ENCODE peak calls at places on chromosomes 7 and 10, in ten cellular contexts. One of them, this sample, is unnamed.
A peak's percentile ranks its signal among the peaks of the same experiment; 100 is the strongest.

GRCh38 chr7:122303971-122304603 is 463 bp downstream of the FEZF1 start:
- DNase-seq in right cardiac atrium: peak; percentile 48
- DNase-seq in IMR-90: no peak
- DNase-seq in neural progenitor cell: peak; percentile 89
- DNase-seq in tibial artery: no peak
- DNase-seq in prostate gland: no peak
- DNase-seq in Peyer's patch: no peak
- DNase-seq in psoas muscle: no peak
- DNase-seq in aorta: peak; percentile 70
- DNase-seq in CD4-positive, alpha-beta T cell: no peak
- DNase-seq in this sample: no peak

GRCh38 chr7:66542049-66542448 is 86.6 kb upstream of the KCTD7 start:
- DNase-seq in right cardiac atrium: no peak
- DNase-seq in IMR-90: no peak
- DNase-seq in neural progenitor cell: no peak
- DNase-seq in tibial artery: no peak
- DNase-seq in prostate gland: no peak
- DNase-seq in Peyer's patch: no peak
- DNase-seq in psoas muscle: no peak
- DNase-seq in aorta: no peak
- DNase-seq in CD4-positive, alpha-beta T cell: no peak
- DNase-seq in this sample: no peak

GRCh38 chr7:69624431-69624830 is 26.2 kb downstream of the AUTS2 start:
- DNase-seq in right cardiac atrium: no peak
- DNase-seq in IMR-90: no peak
- DNase-seq in neural progenitor cell: no peak
- DNase-seq in tibial artery: no peak
- DNase-seq in prostate gland: no peak
- DNase-seq in Peyer's patch: no peak
- DNase-seq in psoas muscle: no peak
- DNase-seq in aorta: no peak
- DNase-seq in CD4-positive, alpha-beta T cell: no peak
- DNase-seq in this sample: no peak

GRCh38 chr7:130379551-130380120 is 658 bp upstream of the CPA1 start:
- DNase-seq in right cardiac atrium: no peak
- DNase-seq in IMR-90: no peak
- DNase-seq in neural progenitor cell: no peak
- DNase-seq in tibial artery: no peak
- DNase-seq in prostate gland: no peak
- DNase-seq in Peyer's patch: no peak
- DNase-seq in psoas muscle: no peak
- DNase-seq in aorta: no peak
- DNase-seq in CD4-positive, alpha-beta T cell: no peak
- DNase-seq in this sample: no peak

GRCh38 chr10:76251773-76252617 is 820.6 kb downstream of the LRMDA start:
- DNase-seq in right cardiac atrium: peak; percentile 57
- DNase-seq in IMR-90: peak; percentile 93
- DNase-seq in neural progenitor cell: no peak
- DNase-seq in tibial artery: no peak
- DNase-seq in prostate gland: peak; percentile 38
- DNase-seq in Peyer's patch: peak; percentile 28
- DNase-seq in psoas muscle: peak; percentile 23
- DNase-seq in aorta: no peak
- DNase-seq in CD4-positive, alpha-beta T cell: no peak
- DNase-seq in this sample: no peak

GRCh38 chr10:34670101-34670500 is 145.0 kb downstream of the PARD3 start:
- DNase-seq in right cardiac atrium: no peak
- DNase-seq in IMR-90: no peak
- DNase-seq in neural progenitor cell: no peak
- DNase-seq in tibial artery: no peak
- DNase-seq in prostate gland: no peak
- DNase-seq in Peyer's patch: no peak
- DNase-seq in psoas muscle: no peak
- DNase-seq in aorta: no peak
- DNase-seq in CD4-positive, alpha-beta T cell: no peak
- DNase-seq in this sample: no peak

GRCh38 chr7:104328970-104329825 is 795 bp downstream of the LHFPL3 start:
- DNase-seq in right cardiac atrium: no peak
- DNase-seq in IMR-90: no peak
- DNase-seq in neural progenitor cell: peak; percentile 57
- DNase-seq in tibial artery: no peak
- DNase-seq in prostate gland: no peak
- DNase-seq in Peyer's patch: no peak
- DNase-seq in psoas muscle: no peak
- DNase-seq in aorta: no peak
- DNase-seq in CD4-positive, alpha-beta T cell: no peak
- DNase-seq in this sample: no peak

GRCh38 chr7:3771906-3772305 is 470.9 kb downstream of the SDK1 start:
- DNase-seq in right cardiac atrium: no peak
- DNase-seq in IMR-90: no peak
- DNase-seq in neural progenitor cell: no peak
- DNase-seq in tibial artery: no peak
- DNase-seq in prostate gland: no peak
- DNase-seq in Peyer's patch: no peak
- DNase-seq in psoas muscle: no peak
- DNase-seq in aorta: no peak
- DNase-seq in CD4-positive, alpha-beta T cell: no peak
- DNase-seq in this sample: no peak

DNA sequence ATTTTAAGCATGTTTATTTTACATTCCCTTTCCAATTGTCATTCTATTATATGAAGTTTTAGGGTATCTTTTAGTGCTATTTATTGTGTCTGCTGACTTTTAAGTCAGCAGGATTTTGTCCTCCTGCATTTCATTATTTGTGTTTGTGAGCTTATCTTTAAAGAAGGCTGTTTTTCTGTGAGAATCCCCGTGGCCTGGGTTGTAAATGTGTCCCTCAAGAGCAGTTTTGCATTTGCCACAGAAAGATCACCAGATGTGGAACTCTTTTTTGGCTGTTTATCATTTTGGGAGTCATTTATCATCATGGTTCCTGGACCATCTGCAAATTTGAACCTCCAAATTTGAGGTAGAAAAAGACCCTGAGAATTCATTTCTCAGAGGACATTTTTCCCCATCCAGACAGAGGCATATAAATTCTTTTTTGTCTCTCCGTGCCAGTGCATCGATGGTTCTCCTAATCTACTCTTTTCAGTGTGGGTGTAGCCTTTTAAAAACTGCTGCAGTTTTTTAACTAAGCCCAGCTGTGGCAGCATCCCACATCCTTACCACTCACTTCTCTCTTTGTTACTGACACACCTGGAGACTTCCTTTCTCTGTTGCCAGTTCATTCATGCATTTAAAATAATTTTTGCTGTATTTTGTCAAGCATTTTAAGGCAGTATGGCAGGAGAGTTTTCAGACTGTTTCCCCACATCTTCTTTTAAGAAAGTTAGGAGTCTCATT is 20.1 kb upstream of the MTURN start:
- DNase-seq in right cardiac atrium: no peak
- DNase-seq in IMR-90: no peak
- DNase-seq in neural progenitor cell: no peak
- DNase-seq in tibial artery: no peak
- DNase-seq in prostate gland: no peak
- DNase-seq in Peyer's patch: no peak
- DNase-seq in psoas muscle: no peak
- DNase-seq in aorta: no peak
- DNase-seq in CD4-positive, alpha-beta T cell: no peak
- DNase-seq in this sample: no peak
- H3K27ac ChIP-seq in right cardiac atrium: no peak overlapping the region
- H3K27ac ChIP-seq in IMR-90: no peak overlapping the region
- H3K27ac ChIP-seq in neural progenitor cell: peak overlapping the region; percentile 54
- H3K27ac ChIP-seq in tibial artery: no peak overlapping the region
- H3K27ac ChIP-seq in prostate gland: no peak overlapping the region
- H3K27ac ChIP-seq in Peyer's patch: no peak overlapping the region
- H3K27ac ChIP-seq in psoas muscle: no peak overlapping the region
- H3K27ac ChIP-seq in aorta: no peak overlapping the region
- H3K27ac ChIP-seq in CD4-positive, alpha-beta T cell: no peak overlapping the region
- H3K27ac ChIP-seq in this sample: no peak overlapping the region

DNA sequence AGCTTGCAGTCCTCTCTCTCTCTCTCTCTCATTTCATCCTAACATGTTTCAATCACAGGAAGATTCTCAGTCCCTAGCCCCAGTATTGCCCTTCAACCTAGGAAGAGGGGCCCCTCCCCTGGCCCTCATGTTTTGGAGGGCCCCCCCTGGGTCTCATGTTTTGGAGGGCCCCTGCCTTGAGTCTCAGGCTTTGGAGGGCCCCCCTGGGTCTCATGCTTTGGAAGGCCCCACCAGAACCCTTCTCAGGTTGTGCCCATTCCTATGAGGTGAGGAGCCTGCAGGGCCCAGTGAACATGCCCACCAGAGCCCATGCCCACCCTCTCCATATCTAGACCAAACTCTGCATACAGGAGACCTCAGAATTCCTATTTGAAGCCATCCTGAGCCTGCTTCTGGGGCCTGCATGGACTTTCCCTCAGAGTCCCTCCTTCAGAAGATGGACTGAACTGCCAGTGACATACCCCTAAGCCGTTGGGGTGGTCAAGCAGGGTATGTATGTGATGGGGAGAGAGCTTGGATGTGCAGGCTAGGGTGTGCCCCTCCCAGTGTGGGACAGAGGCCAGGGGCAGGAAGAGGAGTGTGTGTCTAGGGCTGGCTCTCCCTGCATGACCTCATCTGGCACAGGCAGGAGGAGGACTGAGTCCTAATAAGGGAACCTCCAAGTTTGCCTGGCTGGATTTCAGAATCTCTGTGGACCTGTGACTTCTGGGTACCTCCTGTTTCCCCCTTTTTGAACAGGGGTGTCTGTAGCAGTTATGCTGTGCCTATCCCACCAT is 8.1 kb upstream of the VDAC2 start:
- DNase-seq in right cardiac atrium: peak; percentile 93
- DNase-seq in IMR-90: peak; percentile 70
- DNase-seq in neural progenitor cell: no peak
- DNase-seq in tibial artery: peak; percentile 56
- DNase-seq in prostate gland: peak; percentile 7
- DNase-seq in Peyer's patch: no peak
- DNase-seq in psoas muscle: peak; percentile 69
- DNase-seq in aorta: peak; percentile 85
- DNase-seq in CD4-positive, alpha-beta T cell: no peak
- DNase-seq in this sample: no peak
- H3K27ac ChIP-seq in right cardiac atrium: peak overlapping the region; percentile 77
- H3K27ac ChIP-seq in IMR-90: peak overlapping the region; percentile 23
- H3K27ac ChIP-seq in neural progenitor cell: no peak overlapping the region
- H3K27ac ChIP-seq in tibial artery: peak overlapping the region; percentile 68
- H3K27ac ChIP-seq in prostate gland: peak overlapping the region; percentile 16
- H3K27ac ChIP-seq in Peyer's patch: peak overlapping the region; percentile 63
- H3K27ac ChIP-seq in psoas muscle: peak overlapping the region; percentile 66
- H3K27ac ChIP-seq in aorta: no peak overlapping the region
- H3K27ac ChIP-seq in CD4-positive, alpha-beta T cell: no peak overlapping the region
- H3K27ac ChIP-seq in this sample: peak overlapping the region; percentile 39

GRCh38 chr7:135899458-135899857 is 77.7 kb downstream of the MTPN start:
- DNase-seq in right cardiac atrium: no peak
- DNase-seq in IMR-90: no peak
- DNase-seq in neural progenitor cell: no peak
- DNase-seq in tibial artery: no peak
- DNase-seq in prostate gland: no peak
- DNase-seq in Peyer's patch: no peak
- DNase-seq in psoas muscle: no peak
- DNase-seq in aorta: no peak
- DNase-seq in CD4-positive, alpha-beta T cell: no peak
- DNase-seq in this sample: no peak

GRCh38 chr7:135901585-135902540 is 75.3 kb downstream of the MTPN start:
- DNase-seq in right cardiac atrium: no peak
- DNase-seq in IMR-90: no peak
- DNase-seq in neural progenitor cell: peak; percentile 36
- DNase-seq in tibial artery: no peak
- DNase-seq in prostate gland: no peak
- DNase-seq in Peyer's patch: no peak
- DNase-seq in psoas muscle: no peak
- DNase-seq in aorta: no peak
- DNase-seq in CD4-positive, alpha-beta T cell: no peak
- DNase-seq in this sample: no peak

GRCh38 chr7:135904282-135904681 is 72.9 kb downstream of the MTPN start:
- DNase-seq in right cardiac atrium: no peak
- DNase-seq in IMR-90: no peak
- DNase-seq in neural progenitor cell: no peak
- DNase-seq in tibial artery: no peak
- DNase-seq in prostate gland: no peak
- DNase-seq in Peyer's patch: no peak
- DNase-seq in psoas muscle: no peak
- DNase-seq in aorta: no peak
- DNase-seq in CD4-positive, alpha-beta T cell: no peak
- DNase-seq in this sample: no peak

GRCh38 chr7:135905355-135905754 is 71.8 kb downstream of the MTPN start:
- DNase-seq in right cardiac atrium: no peak
- DNase-seq in IMR-90: no peak
- DNase-seq in neural progenitor cell: no peak
- DNase-seq in tibial artery: no peak
- DNase-seq in prostate gland: no peak
- DNase-seq in Peyer's patch: no peak
- DNase-seq in psoas muscle: no peak
- DNase-seq in aorta: no peak
- DNase-seq in CD4-positive, alpha-beta T cell: no peak
- DNase-seq in this sample: no peak

DNA sequence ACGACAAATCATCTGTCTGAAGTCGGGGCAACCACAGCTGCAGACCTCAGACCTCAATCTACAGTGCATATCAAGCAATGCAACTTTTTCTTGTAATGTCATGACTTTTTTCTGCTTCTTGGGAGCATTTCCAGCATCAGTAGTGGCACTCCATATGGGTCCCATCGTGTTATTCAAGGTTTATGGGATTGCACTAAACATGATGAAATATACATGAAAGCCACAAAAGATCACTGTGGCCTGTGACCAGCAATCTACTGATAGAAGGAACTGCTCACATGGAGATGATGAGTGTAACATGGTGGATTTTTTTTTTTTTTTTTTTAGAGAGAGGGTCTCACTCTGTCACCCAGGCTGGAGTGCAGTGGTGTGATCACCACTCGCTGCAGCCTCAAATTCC is 77.0 kb downstream of the MTPN start:
- DNase-seq in right cardiac atrium: no peak
- DNase-seq in IMR-90: no peak
- DNase-seq in neural progenitor cell: no peak
- DNase-seq in tibial artery: no peak
- DNase-seq in prostate gland: no peak
- DNase-seq in Peyer's patch: no peak
- DNase-seq in psoas muscle: no peak
- DNase-seq in aorta: no peak
- DNase-seq in CD4-positive, alpha-beta T cell: no peak
- DNase-seq in this sample: no peak
- H3K27ac ChIP-seq in right cardiac atrium: no peak overlapping the region
- H3K27ac ChIP-seq in IMR-90: no peak overlapping the region
- H3K27ac ChIP-seq in neural progenitor cell: no peak overlapping the region
- H3K27ac ChIP-seq in tibial artery: no peak overlapping the region
- H3K27ac ChIP-seq in prostate gland: no peak overlapping the region
- H3K27ac ChIP-seq in Peyer's patch: no peak overlapping the region
- H3K27ac ChIP-seq in psoas muscle: no peak overlapping the region
- H3K27ac ChIP-seq in aorta: no peak overlapping the region
- H3K27ac ChIP-seq in CD4-positive, alpha-beta T cell: no peak overlapping the region
- H3K27ac ChIP-seq in this sample: no peak overlapping the region

DNA sequence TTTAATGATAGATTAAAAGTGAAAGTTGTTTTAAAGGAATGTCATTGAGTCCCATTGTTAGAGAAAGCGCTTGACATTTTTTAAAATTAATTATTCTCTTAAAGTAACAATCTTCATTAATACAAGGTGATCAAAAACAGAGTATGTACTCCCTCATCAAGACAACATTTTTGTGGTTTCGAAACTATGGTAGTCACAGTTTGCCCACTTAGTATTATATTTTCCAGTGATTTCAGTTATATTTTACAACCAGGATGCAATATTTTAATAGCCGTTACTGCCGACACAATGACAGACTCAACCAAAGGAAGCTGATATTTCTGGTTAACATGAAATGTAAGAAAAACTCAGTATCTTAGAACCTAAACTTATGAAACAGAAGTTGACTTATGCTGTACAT is 31.3 kb downstream of the MKX start:
- DNase-seq in right cardiac atrium: no peak
- DNase-seq in IMR-90: no peak
- DNase-seq in neural progenitor cell: no peak
- DNase-seq in tibial artery: no peak
- DNase-seq in prostate gland: no peak
- DNase-seq in Peyer's patch: no peak
- DNase-seq in psoas muscle: no peak
- DNase-seq in aorta: no peak
- DNase-seq in CD4-positive, alpha-beta T cell: no peak
- DNase-seq in this sample: no peak
- H3K27ac ChIP-seq in right cardiac atrium: no peak overlapping the region
- H3K27ac ChIP-seq in IMR-90: no peak overlapping the region
- H3K27ac ChIP-seq in neural progenitor cell: no peak overlapping the region
- H3K27ac ChIP-seq in tibial artery: peak overlapping the region; percentile 75
- H3K27ac ChIP-seq in prostate gland: no peak overlapping the region
- H3K27ac ChIP-seq in Peyer's patch: no peak overlapping the region
- H3K27ac ChIP-seq in psoas muscle: no peak overlapping the region
- H3K27ac ChIP-seq in aorta: peak overlapping the region; percentile 72
- H3K27ac ChIP-seq in CD4-positive, alpha-beta T cell: no peak overlapping the region
- H3K27ac ChIP-seq in this sample: no peak overlapping the region

This sample was measured in tibial nerve.